ENCODE peak calls at places on chromosome 1, in eight cellular contexts. N is transverse colon, G is stomach, V is K562, I is sigmoid colon, S is GM12892, Z is prostate gland, E is HCT116. T is an unnamed sample.

GRCh38 chr1:165073402-165074007 is 283.0 kb downstream of the LMX1A start:
- DNase-seq in N (no peak), G (no peak), S (no peak), Z (peak), E (peak), V (peak), I (no peak), T (peak)

GRCh38 chr1:84436907-84437667 is 38.8 kb downstream of the DNASE2B start:
- DNase-seq in V (no peak), N (no peak), Z (no peak), G (no peak), I (no peak), S (no peak), E (no peak), T (no peak)

GRCh38 chr1:11284784-11285183 is 11.8 kb downstream of the UBIAD1 start:
- DNase-seq in G (no peak), S (no peak), N (no peak), Z (no peak), I (no peak), E (no peak), V (no peak), T (no peak)

GRCh38 chr1:213067366-213067765 is 16.3 kb downstream of the RPS6KC1 start:
- DNase-seq in S (no peak), Z (no peak), G (no peak), I (no peak), N (no peak), V (no peak), E (no peak), T (no peak)

GRCh38 chr1:202861420-202862121 is 27.4 kb downstream of the RABIF start:
- DNase-seq in V (peak), E (peak), N (peak), Z (peak), S (peak), G (peak), I (peak), T (peak)

GRCh38 chr1:204087893-204088528 is 15.1 kb downstream of the SOX13 start:
- DNase-seq in Z (no peak), I (peak), E (no peak), G (no peak), V (no peak), S (no peak), N (peak), T (no peak)

GRCh38 chr1:204560590-204560989 is 44.4 kb downstream of the MDM4 start:
- DNase-seq in I (no peak), N (no peak), V (no peak), Z (no peak), E (no peak), S (no peak), G (no peak), T (no peak)

GRCh38 chr1:167325151-167325550 is 104.5 kb downstream of the POU2F1 start:
- DNase-seq in G (no peak), I (no peak), V (no peak), S (no peak), N (no peak), E (no peak), Z (no peak), T (no peak)

GRCh38 chr1:203597386-203598040 is 29.1 kb upstream of the ATP2B4 start:
- DNase-seq in I (peak), E (no peak), S (no peak), Z (no peak), G (no peak), V (no peak), N (no peak), T (no peak)

GRCh38 chr1:245984390-245985155 is 522.5 kb downstream of the SMYD3 start:
- DNase-seq in N (no peak), S (no peak), E (no peak), Z (no peak), V (no peak), G (no peak), I (no peak), T (no peak)

DNA sequence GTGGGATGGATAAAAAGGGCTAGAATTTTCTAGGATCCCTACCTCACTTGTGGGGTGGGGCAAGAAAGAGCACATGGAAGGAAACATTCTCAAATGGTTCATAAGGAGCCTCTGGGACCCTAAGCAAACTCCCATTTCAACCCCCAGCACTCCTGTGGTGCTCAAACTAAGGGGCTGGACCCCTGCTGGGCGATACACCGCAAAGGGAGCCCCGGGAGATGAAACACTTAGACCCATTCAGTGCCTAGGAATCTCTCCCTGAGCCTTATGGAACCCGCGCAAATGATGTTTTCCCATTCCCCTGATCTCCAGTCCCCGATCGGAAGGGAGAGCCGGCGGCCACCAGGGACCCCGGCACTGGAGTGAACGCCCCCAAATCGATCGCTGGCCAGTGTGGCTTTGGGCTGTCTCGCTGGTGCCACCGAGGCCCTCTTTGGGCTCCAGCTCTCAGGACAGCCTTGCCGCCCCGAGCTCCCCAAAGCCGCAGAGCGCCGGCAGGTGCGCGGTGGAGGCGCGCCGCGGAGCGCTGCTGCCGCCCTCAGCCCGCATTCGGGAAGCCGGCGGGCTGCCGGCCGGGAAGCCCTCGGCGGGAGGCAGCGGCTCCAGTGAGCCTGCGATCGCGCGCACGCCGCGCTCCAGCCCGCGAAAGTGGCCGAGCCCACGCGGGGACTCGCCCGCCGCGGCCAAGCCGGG is 1.2 kb downstream of the PLXNA2 start:
- DNase-seq in E (no peak), N (peak), S (no peak), V (peak), G (peak), Z (no peak), I (peak), T (no peak)
- TF ChIP-seq POLR2A in E (no peak), N (no peak), S (no peak), V (no peak), G (no peak), Z (peak), I (no peak), T (no peak)

GRCh38 chr1:109240158-109241152 is 8.9 kb upstream of the CELSR2 start:
- DNase-seq in N (peak), I (peak), S (peak), G (peak), E (no peak), V (peak), Z (peak), T (no peak)
- TF ChIP-seq POLR2AphosphoS5 in N (no peak), I (peak), S (no peak), G (peak), E (peak), V (no peak), Z (peak), T (no peak)

DNA sequence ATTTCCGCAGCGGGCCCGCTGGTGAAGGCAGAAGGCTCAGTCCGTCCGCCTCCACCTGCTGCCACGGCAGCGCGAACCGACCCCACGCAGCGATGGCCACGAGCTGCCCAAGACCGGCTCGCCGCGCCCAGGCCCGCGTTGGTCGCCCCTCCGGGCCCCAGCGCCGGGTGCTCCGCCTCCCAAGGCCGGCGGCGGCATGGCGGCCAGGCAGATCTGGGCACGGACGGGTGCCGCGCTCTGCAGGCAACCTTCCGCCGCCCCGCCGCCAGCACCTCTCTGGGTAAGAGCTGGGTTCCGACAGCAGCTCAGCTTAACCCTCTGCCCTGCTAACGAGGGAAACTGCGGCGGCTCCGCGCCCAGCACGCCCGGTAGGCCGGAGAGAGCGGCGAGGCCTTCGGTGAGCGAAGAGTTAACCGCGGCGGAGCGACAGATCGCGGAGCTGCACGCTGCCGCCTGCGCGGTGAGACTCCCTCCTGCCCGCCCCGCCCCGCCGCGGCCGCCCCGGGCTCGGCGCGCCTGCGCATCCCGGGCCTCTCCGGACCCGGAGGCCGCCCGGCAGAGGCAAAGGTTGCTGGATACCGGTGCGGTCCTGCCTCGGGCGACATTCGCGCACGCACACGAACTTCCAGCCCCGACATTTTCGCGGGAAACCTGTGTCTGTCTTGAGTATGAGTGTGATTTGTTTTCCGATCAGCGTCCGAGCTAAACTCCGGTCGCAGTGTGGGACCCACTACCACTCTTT is at the start of gene C1orf53:
- DNase-seq in S (peak), V (peak), G (peak), I (peak), Z (peak), E (peak), N (peak), T (peak)
- TF ChIP-seq POLR2A in S (peak), V (peak), G (no peak), I (no peak), Z (no peak), E (peak), N (peak), T (no peak)

DNA sequence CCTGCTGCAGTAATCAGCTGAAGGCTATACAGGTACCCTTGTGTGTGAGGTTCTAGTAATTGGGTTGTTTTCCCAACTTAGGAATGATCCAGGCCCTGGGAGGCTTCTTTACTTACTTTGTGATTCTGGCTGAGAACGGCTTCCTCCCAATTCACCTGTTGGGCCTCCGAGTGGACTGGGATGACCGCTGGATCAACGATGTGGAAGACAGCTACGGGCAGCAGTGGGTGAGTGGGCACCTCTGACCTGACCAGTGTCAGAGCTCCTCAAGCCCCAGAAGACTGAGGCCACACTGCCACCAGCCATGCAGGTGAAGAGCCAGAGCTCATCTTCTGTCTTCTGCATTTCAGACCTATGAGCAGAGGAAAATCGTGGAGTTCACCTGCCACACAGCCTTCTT is 27.7 kb downstream of the ATP1A1 start:
- DNase-seq in G (no peak), Z (no peak), E (no peak), V (no peak), N (no peak), S (no peak), I (no peak), T (no peak)
- TF ChIP-seq POLR2AphosphoS5 in G (no peak), Z (no peak), E (no peak), V (no peak), N (no peak), S (no peak), I (no peak), T (no peak)

GRCh38 chr1:240094043-240094722 is 2.5 kb downstream of the FMN2 start:
- DNase-seq in E (no peak), I (no peak), G (no peak), Z (no peak), S (no peak), N (no peak), V (no peak), T (no peak)
- TF ChIP-seq POLR2A in E (no peak), I (no peak), G (no peak), Z (no peak), S (no peak), N (no peak), V (no peak), T (no peak)

DNA sequence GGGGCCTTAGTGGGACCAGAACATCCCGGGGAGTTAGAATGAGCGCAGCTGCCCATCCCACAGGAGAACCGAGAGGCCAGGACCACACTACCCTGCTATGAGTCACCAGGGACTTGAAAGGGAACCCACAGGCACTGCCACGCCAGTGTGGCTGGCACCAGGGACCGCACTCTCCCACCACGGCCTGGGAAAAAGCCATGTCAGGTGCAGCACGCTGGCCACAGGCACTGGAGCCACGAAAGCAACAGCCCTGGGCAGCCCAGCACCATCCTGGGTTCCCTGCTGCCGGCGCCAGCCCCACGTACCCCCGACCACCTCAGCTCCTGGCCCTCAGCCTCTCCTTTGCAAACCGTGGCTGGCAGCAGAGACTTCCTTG is 14.1 kb upstream of the TMEM240 start:
- DNase-seq in I (no peak), E (no peak), S (no peak), Z (no peak), G (no peak), V (no peak), N (no peak), T (no peak)
- TF ChIP-seq POLR2AphosphoS5 in I (no peak), E (no peak), S (no peak), Z (no peak), G (no peak), V (no peak), N (no peak), T (no peak)

GRCh38 chr1:25430666-25431494 is at the start of gene MACO1:
- DNase-seq in N (peak), V (peak), E (peak), S (peak), Z (peak), I (peak), G (peak), T (peak)
- TF ChIP-seq POLR2A in N (no peak), V (no peak), E (no peak), S (no peak), Z (peak), I (peak), G (no peak), T (no peak)

GRCh38 chr1:59142663-59143487 is 154.0 kb upstream of the FGGY start:
- DNase-seq in Z (peak), G (no peak), N (no peak), V (no peak), E (peak), S (no peak), I (no peak), T (no peak)
- TF ChIP-seq POLR2AphosphoS5 in Z (peak), G (peak), N (no peak), V (no peak), E (no peak), S (no peak), I (no peak), T (no peak)

GRCh38 chr1:6497867-6498575 is 6.6 kb upstream of the PLEKHG5 start:
- DNase-seq in V (no peak), N (no peak), Z (no peak), E (no peak), S (no peak), G (no peak), I (peak), T (no peak)

GRCh38 chr1:6498576-6499111 is 7.2 kb upstream of the PLEKHG5 start:
- DNase-seq in S (no peak), E (no peak), N (no peak), I (peak), G (no peak), Z (no peak), V (no peak), T (no peak)

GRCh38 chr1:6496890-6497214 is 5.4 kb upstream of the PLEKHG5 start:
- DNase-seq in S (no peak), Z (no peak), I (no peak), V (no peak), E (no peak), N (no peak), G (no peak), T (no peak)

GRCh38 chr1:6496360-6496704 is 4.9 kb upstream of the PLEKHG5 start:
- DNase-seq in N (no peak), E (no peak), I (no peak), S (no peak), Z (no peak), G (no peak), V (no peak), T (no peak)

GRCh38 chr1:6497215-6497866 is 5.9 kb upstream of the PLEKHG5 start:
- DNase-seq in Z (peak), N (peak), I (no peak), E (no peak), S (no peak), V (peak), G (peak), T (peak)
- TF ChIP-seq POLR2A in Z (peak), N (no peak), I (no peak), E (no peak), S (no peak), V (no peak), G (no peak), T (no peak)